ENCODE peak calls at places on chromosomes 12 and 14, in four cellular contexts. One of them, this sample, is unnamed.

GRCh38 chr12:97276198-97276580 is 186.4 kb upstream of the RMST start:
- DNase-seq in stimulated activated CD4-positive, alpha-beta T cell treated with anti-CD3 and anti-CD28 coated beads, Interleukin-12 subunit alpha, Interleukin-12 subunit beta, amount 100 ng/mL, for 4 hours: no peak
- DNase-seq in A172: no peak
- DNase-seq in NCI-H774: no peak
- DNase-seq in this sample: no peak

GRCh38 chr14:105281354-105282097 is 19.3 kb downstream of the BRF1 start:
- DNase-seq in stimulated activated CD4-positive, alpha-beta T cell treated with anti-CD3 and anti-CD28 coated beads, Interleukin-12 subunit alpha, Interleukin-12 subunit beta, amount 100 ng/mL, for 4 hours: no peak
- DNase-seq in A172: no peak
- DNase-seq in NCI-H774: no peak
- DNase-seq in this sample: peak

GRCh38 chr14:100762089-100762515 is 35.4 kb downstream of the DLK1 start:
- DNase-seq in stimulated activated CD4-positive, alpha-beta T cell treated with anti-CD3 and anti-CD28 coated beads, Interleukin-12 subunit alpha, Interleukin-12 subunit beta, amount 100 ng/mL, for 4 hours: no peak
- DNase-seq in A172: peak
- DNase-seq in NCI-H774: no peak
- DNase-seq in this sample: no peak

GRCh38 chr14:68966872-68967301 is 12.2 kb downstream of the ACTN1 start:
- DNase-seq in stimulated activated CD4-positive, alpha-beta T cell treated with anti-CD3 and anti-CD28 coated beads, Interleukin-12 subunit alpha, Interleukin-12 subunit beta, amount 100 ng/mL, for 4 hours: no peak
- DNase-seq in A172: no peak
- DNase-seq in NCI-H774: no peak
- DNase-seq in this sample: no peak

GRCh38 chr14:61368061-61368710 is 46.8 kb downstream of the PRKCH start:
- DNase-seq in stimulated activated CD4-positive, alpha-beta T cell treated with anti-CD3 and anti-CD28 coated beads, Interleukin-12 subunit alpha, Interleukin-12 subunit beta, amount 100 ng/mL, for 4 hours: no peak
- DNase-seq in A172: no peak
- DNase-seq in NCI-H774: no peak
- DNase-seq in this sample: no peak

GRCh38 chr14:100406505-100407131 is 83.5 kb downstream of the SLC25A47 start:
- DNase-seq in stimulated activated CD4-positive, alpha-beta T cell treated with anti-CD3 and anti-CD28 coated beads, Interleukin-12 subunit alpha, Interleukin-12 subunit beta, amount 100 ng/mL, for 4 hours: no peak
- DNase-seq in A172: peak
- DNase-seq in NCI-H774: no peak
- DNase-seq in this sample: no peak

GRCh38 chr12:124655317-124656213 is 88.2 kb upstream of the NCOR2 start:
- DNase-seq in stimulated activated CD4-positive, alpha-beta T cell treated with anti-CD3 and anti-CD28 coated beads, Interleukin-12 subunit alpha, Interleukin-12 subunit beta, amount 100 ng/mL, for 4 hours: no peak
- DNase-seq in A172: peak
- DNase-seq in NCI-H774: peak
- DNase-seq in this sample: peak

GRCh38 chr12:58310828-58311273 is 369.5 kb downstream of the ATP23 start:
- DNase-seq in stimulated activated CD4-positive, alpha-beta T cell treated with anti-CD3 and anti-CD28 coated beads, Interleukin-12 subunit alpha, Interleukin-12 subunit beta, amount 100 ng/mL, for 4 hours: no peak
- DNase-seq in A172: peak
- DNase-seq in NCI-H774: no peak
- DNase-seq in this sample: peak

GRCh38 chr12:12941450-12942350 is 10.3 kb downstream of the GPRC5D start:
- DNase-seq in stimulated activated CD4-positive, alpha-beta T cell treated with anti-CD3 and anti-CD28 coated beads, Interleukin-12 subunit alpha, Interleukin-12 subunit beta, amount 100 ng/mL, for 4 hours: no peak
- DNase-seq in A172: no peak
- DNase-seq in NCI-H774: no peak
- DNase-seq in this sample: no peak

GRCh38 chr12:97038859-97039258 is 131.8 kb downstream of the NEDD1 start:
- DNase-seq in stimulated activated CD4-positive, alpha-beta T cell treated with anti-CD3 and anti-CD28 coated beads, Interleukin-12 subunit alpha, Interleukin-12 subunit beta, amount 100 ng/mL, for 4 hours: no peak
- DNase-seq in A172: peak
- DNase-seq in NCI-H774: no peak
- DNase-seq in this sample: no peak

GRCh38 chr14:104856869-104857860 is 7.9 kb upstream of the CEP170B start:
- DNase-seq in stimulated activated CD4-positive, alpha-beta T cell treated with anti-CD3 and anti-CD28 coated beads, Interleukin-12 subunit alpha, Interleukin-12 subunit beta, amount 100 ng/mL, for 4 hours: no peak
- DNase-seq in A172: no peak
- DNase-seq in NCI-H774: no peak
- DNase-seq in this sample: no peak

GRCh38 chr12:100375023-100375737 is 18.3 kb downstream of the SLC17A8 start:
- DNase-seq in stimulated activated CD4-positive, alpha-beta T cell treated with anti-CD3 and anti-CD28 coated beads, Interleukin-12 subunit alpha, Interleukin-12 subunit beta, amount 100 ng/mL, for 4 hours: no peak
- DNase-seq in A172: peak
- DNase-seq in NCI-H774: peak
- DNase-seq in this sample: no peak

GRCh38 chr12:52495385-52495784 is 2.3 kb upstream of the KRT6A start:
- DNase-seq in stimulated activated CD4-positive, alpha-beta T cell treated with anti-CD3 and anti-CD28 coated beads, Interleukin-12 subunit alpha, Interleukin-12 subunit beta, amount 100 ng/mL, for 4 hours: no peak
- DNase-seq in A172: peak
- DNase-seq in NCI-H774: peak
- DNase-seq in this sample: no peak

GRCh38 chr12:71303199-71303598 is 136.4 kb upstream of the LGR5 start:
- DNase-seq in stimulated activated CD4-positive, alpha-beta T cell treated with anti-CD3 and anti-CD28 coated beads, Interleukin-12 subunit alpha, Interleukin-12 subunit beta, amount 100 ng/mL, for 4 hours: no peak
- DNase-seq in A172: peak
- DNase-seq in NCI-H774: no peak
- DNase-seq in this sample: peak

GRCh38 chr14:28758253-28758915 is 8.2 kb upstream of the FOXG1 start:
- DNase-seq in stimulated activated CD4-positive, alpha-beta T cell treated with anti-CD3 and anti-CD28 coated beads, Interleukin-12 subunit alpha, Interleukin-12 subunit beta, amount 100 ng/mL, for 4 hours: no peak
- DNase-seq in A172: no peak
- DNase-seq in NCI-H774: no peak
- DNase-seq in this sample: no peak

GRCh38 chr12:112020947-112021457 is 7.8 kb downstream of the ERP29 start:
- DNase-seq in stimulated activated CD4-positive, alpha-beta T cell treated with anti-CD3 and anti-CD28 coated beads, Interleukin-12 subunit alpha, Interleukin-12 subunit beta, amount 100 ng/mL, for 4 hours: no peak
- DNase-seq in A172: no peak
- DNase-seq in NCI-H774: no peak
- DNase-seq in this sample: no peak

GRCh38 chr14:56854325-56854724 is 44.0 kb upstream of the OTX2 start:
- DNase-seq in stimulated activated CD4-positive, alpha-beta T cell treated with anti-CD3 and anti-CD28 coated beads, Interleukin-12 subunit alpha, Interleukin-12 subunit beta, amount 100 ng/mL, for 4 hours: no peak
- DNase-seq in A172: no peak
- DNase-seq in NCI-H774: no peak
- DNase-seq in this sample: no peak

GRCh38 chr12:116172224-116172849 is 105.2 kb downstream of the MED13L start:
- DNase-seq in stimulated activated CD4-positive, alpha-beta T cell treated with anti-CD3 and anti-CD28 coated beads, Interleukin-12 subunit alpha, Interleukin-12 subunit beta, amount 100 ng/mL, for 4 hours: peak
- DNase-seq in A172: no peak
- DNase-seq in NCI-H774: no peak
- DNase-seq in this sample: no peak

GRCh38 chr12:34350092-34351041 is 328.1 kb downstream of the ALG10 start:
- DNase-seq in stimulated activated CD4-positive, alpha-beta T cell treated with anti-CD3 and anti-CD28 coated beads, Interleukin-12 subunit alpha, Interleukin-12 subunit beta, amount 100 ng/mL, for 4 hours: no peak
- DNase-seq in A172: no peak
- DNase-seq in NCI-H774: no peak
- DNase-seq in this sample: no peak

GRCh38 chr14:26528415-26529182 is 69.2 kb downstream of the NOVA1 start:
- DNase-seq in stimulated activated CD4-positive, alpha-beta T cell treated with anti-CD3 and anti-CD28 coated beads, Interleukin-12 subunit alpha, Interleukin-12 subunit beta, amount 100 ng/mL, for 4 hours: no peak
- DNase-seq in A172: no peak
- DNase-seq in NCI-H774: no peak
- DNase-seq in this sample: no peak

This sample was measured in ACHN.